ENCODE peak calls at places on chromosomes 13 and 19, in eight cellular contexts. K, Q, S, Y, U, B, M and Z are unnamed samples.

GRCh38 chr19:40933025-40933424 is 51.0 kb upstream of the CYP2A7 start:
- DNase-seq in K (no peak), Q (no peak), S (no peak), Y (no peak), U (no peak), B (no peak), M (no peak), Z (no peak)

GRCh38 chr19:13269348-13269747 is 119.1 kb downstream of the IER2 start:
- DNase-seq in K (no peak), Q (no peak), S (no peak), Y (no peak), U (no peak), B (no peak), M (no peak), Z (no peak)

GRCh38 chr19:33554391-33554790 is 32.8 kb upstream of the PEPD start:
- DNase-seq in K (no peak), Q (no peak), S (no peak), Y (no peak), U (no peak), B (no peak), M (no peak), Z (no peak)

GRCh38 chr13:109666656-109667448 is 119.5 kb downstream of the IRS2 start:
- DNase-seq in K (no peak), Q (no peak), S (no peak), Y (no peak), U (no peak), B (no peak), M (no peak), Z (no peak)

GRCh38 chr13:99316657-99317244 is 9.6 kb upstream of the GPR183 start:
- DNase-seq in K (no peak), Q (no peak), S (no peak), Y (no peak), U (peak), B (no peak), M (no peak), Z (no peak)

GRCh38 chr19:42394751-42395150 is 4.7 kb upstream of the CNFN start:
- DNase-seq in K (no peak), Q (no peak), S (no peak), Y (no peak), U (no peak), B (no peak), M (no peak), Z (no peak)

GRCh38 chr13:113930711-113931637 is 42.9 kb downstream of the C13orf46 start:
- DNase-seq in K (peak), Q (no peak), S (peak), Y (no peak), U (no peak), B (peak), M (no peak), Z (no peak)

GRCh38 chr13:25249001-25249543 is 38.2 kb downstream of the MTMR6 start:
- DNase-seq in K (no peak), Q (no peak), S (no peak), Y (no peak), U (no peak), B (no peak), M (no peak), Z (peak)

GRCh38 chr13:91133941-91134772 is 213.3 kb upstream of the MIR17HG start:
- DNase-seq in K (no peak), Q (peak), S (no peak), Y (peak), U (peak), B (peak), M (no peak), Z (peak)

GRCh38 chr13:46359731-46360130 is 27.3 kb downstream of the RUBCNL start:
- DNase-seq in K (no peak), Q (no peak), S (no peak), Y (no peak), U (no peak), B (no peak), M (no peak), Z (no peak)

GRCh38 chr13:106610511-106610910 is 42.6 kb upstream of the ARGLU1 start:
- DNase-seq in K (no peak), Q (no peak), S (no peak), Y (no peak), U (no peak), B (no peak), M (no peak), Z (no peak)

GRCh38 chr13:20824762-20825161 is 51.0 kb upstream of the EEF1AKMT1 start:
- DNase-seq in K (no peak), Q (no peak), S (no peak), Y (no peak), U (no peak), B (no peak), M (no peak), Z (no peak)

GRCh38 chr19:7788933-7789323 is 25.9 kb downstream of the CLEC4M start:
- DNase-seq in K (no peak), Q (no peak), S (no peak), Y (no peak), U (no peak), B (no peak), M (no peak), Z (no peak)

GRCh38 chr19:2040647-2041435 is 10.2 kb downstream of the MKNK2 start:
- DNase-seq in K (no peak), Q (no peak), S (no peak), Y (no peak), U (no peak), B (no peak), M (no peak), Z (no peak)

GRCh38 chr13:45021250-45021649 is 31.9 kb downstream of the GPALPP1 start:
- DNase-seq in K (no peak), Q (no peak), S (no peak), Y (no peak), U (no peak), B (no peak), M (no peak), Z (no peak)

GRCh38 chr13:27334774-27335490 is 64.3 kb downstream of the RASL11A start:
- DNase-seq in K (no peak), Q (no peak), S (no peak), Y (no peak), U (peak), B (no peak), M (no peak), Z (no peak)

GRCh38 chr19:4391701-4392543 is 8.4 kb downstream of the SH3GL1 start:
- DNase-seq in K (no peak), Q (no peak), S (no peak), Y (no peak), U (no peak), B (no peak), M (no peak), Z (no peak)

GRCh38 chr13:84641491-84641890 is 759.2 kb upstream of the SLITRK1 start:
- DNase-seq in K (no peak), Q (no peak), S (no peak), Y (no peak), U (no peak), B (no peak), M (no peak), Z (no peak)

GRCh38 chr13:102286326-102286725 is 115.5 kb downstream of the FGF14 start:
- DNase-seq in K (no peak), Q (no peak), S (no peak), Y (no peak), U (no peak), B (no peak), M (no peak), Z (no peak)

GRCh38 chr13:25771641-25772478 is 280.0 kb downstream of the SHISA2 start:
- DNase-seq in K (no peak), Q (no peak), S (no peak), Y (no peak), U (no peak), B (no peak), M (no peak), Z (no peak)

GRCh38 chr19:40633207-40633606 is 32.0 kb downstream of the LTBP4 start:
- DNase-seq in K (no peak), Q (no peak), S (no peak), Y (no peak), U (no peak), B (no peak), M (no peak), Z (no peak)

GRCh38 chr19:57888494-57889231 is at the start of gene ZNF814:
- DNase-seq in K (peak), Q (peak), S (peak), Y (peak), U (no peak), B (peak), M (peak), Z (peak)

GRCh38 chr19:55041627-55042343 is 3.7 kb upstream of the GP6 start:
- DNase-seq in K (no peak), Q (peak), S (peak), Y (no peak), U (no peak), B (peak), M (no peak), Z (no peak)

GRCh38 chr13:67829641-67830040 is 599.5 kb upstream of the PCDH9 start:
- DNase-seq in K (no peak), Q (no peak), S (no peak), Y (no peak), U (no peak), B (no peak), M (no peak), Z (no peak)

GRCh38 chr13:111868716-111869115 is 198.2 kb upstream of the SOX1 start:
- DNase-seq in K (no peak), Q (no peak), S (no peak), Y (no peak), U (no peak), B (no peak), M (no peak), Z (no peak)

GRCh38 chr19:1862424-1863307 is 713 bp downstream of the KLF16 start:
- DNase-seq in K (no peak), Q (peak), S (peak), Y (no peak), U (no peak), B (no peak), M (peak), Z (no peak)

GRCh38 chr19:34481861-34482379 is 362 bp downstream of the WTIP start:
- DNase-seq in K (no peak), Q (no peak), S (no peak), Y (no peak), U (no peak), B (no peak), M (no peak), Z (no peak)

GRCh38 chr13:110520431-110521295 is 40.9 kb downstream of the RAB20 start:
- DNase-seq in K (no peak), Q (no peak), S (no peak), Y (no peak), U (peak), B (no peak), M (no peak), Z (peak)

GRCh38 chr13:113445791-113446487 is 7.3 kb downstream of the ADPRHL1 start:
- DNase-seq in K (no peak), Q (no peak), S (no peak), Y (no peak), U (no peak), B (no peak), M (no peak), Z (peak)

GRCh38 chr13:110737555-110737954 is 24.1 kb downstream of the ING1 start:
- DNase-seq in K (no peak), Q (no peak), S (no peak), Y (no peak), U (no peak), B (no peak), M (no peak), Z (no peak)

GRCh38 chr13:101157261-101157660 is 259.0 kb downstream of the NALCN start:
- DNase-seq in K (no peak), Q (no peak), S (no peak), Y (no peak), U (no peak), B (no peak), M (no peak), Z (no peak)

GRCh38 chr13:33260168-33261098 is 25.1 kb downstream of the STARD13 start:
- DNase-seq in K (no peak), Q (no peak), S (no peak), Y (no peak), U (peak), B (no peak), M (no peak), Z (no peak)

GRCh38 chr13:113592571-113592970 is 8.0 kb downstream of the TFDP1 start:
- DNase-seq in K (no peak), Q (no peak), S (no peak), Y (no peak), U (no peak), B (no peak), M (no peak), Z (no peak)

GRCh38 chr13:48078251-48078656 is 16.6 kb downstream of the MED4 start:
- DNase-seq in K (no peak), Q (peak), S (peak), Y (no peak), U (no peak), B (no peak), M (peak), Z (no peak)

GRCh38 chr13:51148223-51148951 is 37.3 kb upstream of the C13orf42 start:
- DNase-seq in K (no peak), Q (no peak), S (no peak), Y (no peak), U (peak), B (no peak), M (no peak), Z (no peak)

GRCh38 chr13:73535341-73535740 is 476.5 kb downstream of the KLF5 start:
- DNase-seq in K (no peak), Q (no peak), S (no peak), Y (no peak), U (no peak), B (no peak), M (no peak), Z (no peak)

GRCh38 chr13:46615888-46616531 is 63.0 kb downstream of the LRCH1 start:
- DNase-seq in K (no peak), Q (no peak), S (no peak), Y (no peak), U (no peak), B (no peak), M (no peak), Z (no peak)

GRCh38 chr13:112254061-112254818 is 121.9 kb upstream of the SPACA7 start:
- DNase-seq in K (no peak), Q (no peak), S (no peak), Y (no peak), U (no peak), B (no peak), M (no peak), Z (no peak)

GRCh38 chr13:60538566-60538965 is 141.5 kb downstream of the TDRD3 start:
- DNase-seq in K (no peak), Q (no peak), S (no peak), Y (no peak), U (no peak), B (no peak), M (no peak), Z (no peak)